ENCODE peak calls at places on chromosomes 6 and 20, in seven cellular contexts. Q is vagina, A is heart left ventricle, Z is ovary, Y is suprapubic skin, K is right lobe of liver, V is IMR-90. P is an unnamed sample.

GRCh38 chr20:25654487-25654886 is 30.7 kb upstream of the NANP start:
- DNase-seq in V (no peak), K (no peak), Q (no peak), Y (no peak), A (no peak), Z (no peak), P (no peak)

GRCh38 chr20:61478094-61478493 is 226.0 kb downstream of the CDH4 start:
- DNase-seq in Y (peak), Z (no peak), Q (no peak), V (no peak), A (no peak), K (no peak), P (no peak)

GRCh38 chr6:87473419-87473903 is 687 bp downstream of the SLC35A1 start:
- DNase-seq in K (no peak), A (no peak), Z (no peak), Y (no peak), Q (no peak), V (peak), P (peak)

GRCh38 chr6:17744019-17744756 is 37.5 kb upstream of the NUP153 start:
- DNase-seq in K (no peak), V (no peak), Y (no peak), Z (no peak), Q (no peak), A (no peak), P (no peak)

GRCh38 chr20:51426879-51427624 is 115.5 kb downstream of the NFATC2 start:
- DNase-seq in Q (no peak), Y (no peak), Z (no peak), K (peak), V (no peak), A (no peak), P (no peak)

GRCh38 chr20:10190456-10190855 is 28.2 kb upstream of the SNAP25 start:
- DNase-seq in V (no peak), K (no peak), Y (no peak), Z (no peak), Q (no peak), A (no peak), P (no peak)

GRCh38 chr20:61735503-61735785 is 330.2 kb downstream of the TAF4 start:
- DNase-seq in A (peak), Z (no peak), K (no peak), Y (no peak), Q (no peak), V (no peak), P (no peak)

GRCh38 chr6:31113861-31114539 is 600 bp upstream of the PSORS1C1 start:
- DNase-seq in V (peak), Y (no peak), A (no peak), Z (no peak), K (no peak), Q (no peak), P (no peak)

GRCh38 chr20:568097-568864 is 24.7 kb upstream of the CSNK2A1 start:
- DNase-seq in A (peak), Q (no peak), V (no peak), Z (no peak), Y (no peak), K (no peak), P (no peak)

GRCh38 chr6:75932067-75932466 is 140.4 kb downstream of the IMPG1 start:
- DNase-seq in Q (no peak), K (no peak), Y (no peak), V (peak), Z (no peak), A (no peak), P (peak)

GRCh38 chr20:53149184-53149651 is 177.1 kb downstream of the TSHZ2 start:
- DNase-seq in Z (no peak), V (no peak), Y (no peak), K (no peak), A (no peak), Q (no peak), P (no peak)

GRCh38 chr6:57173056-57173885 is 1.1 kb downstream of the BAG2 start:
- DNase-seq in Y (no peak), Q (no peak), K (no peak), V (peak), Z (no peak), A (no peak), P (no peak)

GRCh38 chr6:14721103-14721758 is 524.6 kb upstream of the JARID2 start:
- DNase-seq in V (peak), Q (no peak), Y (no peak), Z (no peak), A (no peak), K (peak), P (no peak)

GRCh38 chr20:53579581-53580375 is 13.9 kb downstream of the ZNF217 start:
- DNase-seq in K (no peak), Y (no peak), Z (no peak), Q (no peak), V (peak), A (no peak), P (peak)

GRCh38 chr6:7424967-7425807 is 35.6 kb downstream of the RIOK1 start:
- DNase-seq in A (peak), Q (no peak), Z (no peak), Y (no peak), V (peak), K (no peak), P (peak)

GRCh38 chr6:46628498-46628897 is 24.1 kb downstream of the CYP39A1 start:
- DNase-seq in K (no peak), Y (no peak), A (no peak), V (no peak), Z (no peak), Q (no peak), P (no peak)

GRCh38 chr20:50690979-50691584 is at the start of gene RIPOR3:
- DNase-seq in Y (no peak), V (no peak), Q (no peak), Z (peak), A (peak), K (no peak), P (peak)

GRCh38 chr6:96651816-96652215 is 88.9 kb downstream of the FHL5 start:
- DNase-seq in A (no peak), Z (no peak), Q (no peak), Y (no peak), K (no peak), V (no peak), P (no peak)

GRCh38 chr6:38141045-38141444 is 321.5 kb downstream of the ZFAND3 start:
- DNase-seq in V (no peak), Z (no peak), K (no peak), A (no peak), Q (no peak), Y (no peak), P (no peak)

GRCh38 chr20:39019805-39020325 is 57.7 kb downstream of the DHX35 start:
- DNase-seq in V (no peak), A (no peak), Z (no peak), K (no peak), Y (no peak), Q (no peak), P (no peak)

GRCh38 chr20:43124261-43124660 is 65.4 kb downstream of the PTPRT start:
- DNase-seq in A (no peak), Z (no peak), K (no peak), V (no peak), Q (no peak), Y (no peak), P (no peak)

GRCh38 chr6:1538810-1539482 is 70.8 kb upstream of the FOXC1 start:
- DNase-seq in Z (no peak), A (no peak), V (no peak), Y (no peak), Q (no peak), K (no peak), P (no peak)

GRCh38 chr6:143158113-143158581 is 97.5 kb downstream of the AIG1 start:
- DNase-seq in Z (no peak), K (no peak), Q (no peak), V (peak), Y (no peak), A (no peak), P (no peak)

GRCh38 chr6:148530394-148530923 is 187.8 kb downstream of the SASH1 start:
- DNase-seq in A (no peak), V (peak), Z (no peak), Q (no peak), Y (no peak), K (no peak), P (no peak)

GRCh38 chr6:41150671-41151070 is 3.5 kb downstream of the TREML1 start:
- DNase-seq in A (no peak), V (no peak), K (no peak), Q (no peak), Z (no peak), Y (no peak), P (no peak)

GRCh38 chr6:111173341-111173740 is 86.0 kb downstream of the SLC16A10 start:
- DNase-seq in K (no peak), Y (no peak), Q (no peak), V (no peak), A (no peak), Z (no peak), P (no peak)

GRCh38 chr6:15369838-15370237 is 124.0 kb downstream of the JARID2 start:
- DNase-seq in K (no peak), Q (no peak), V (no peak), Z (no peak), A (no peak), Y (no peak), P (no peak)

GRCh38 chr6:139644821-139645220 is 270.4 kb upstream of the CITED2 start:
- DNase-seq in Z (no peak), Q (no peak), Y (no peak), K (no peak), A (no peak), V (peak), P (no peak)

GRCh38 chr6:11815231-11815630 is 36.6 kb upstream of the ADTRP start:
- DNase-seq in Q (no peak), A (no peak), V (peak), Z (no peak), Y (no peak), K (no peak), P (no peak)

GRCh38 chr6:6715465-6715864 is 126.9 kb downstream of the LY86 start:
- DNase-seq in K (no peak), V (no peak), Y (no peak), Q (no peak), Z (no peak), A (no peak), P (no peak)

GRCh38 chr6:69231983-69232382 is 564.8 kb downstream of the LMBRD1 start:
- DNase-seq in Q (no peak), V (no peak), A (no peak), Z (no peak), Y (no peak), K (no peak), P (no peak)

GRCh38 chr6:167426074-167426473 is 101.2 kb downstream of the TTLL2 start:
- DNase-seq in V (no peak), Y (no peak), A (no peak), K (no peak), Z (no peak), Q (no peak), P (no peak)

GRCh38 chr6:29976588-29977424 is 34.5 kb downstream of the HLA-A start:
- DNase-seq in Y (peak), Z (peak), K (peak), A (peak), Q (no peak), V (peak), P (peak)

GRCh38 chr6:12605888-12606345 is 110.7 kb upstream of the PHACTR1 start:
- DNase-seq in Z (no peak), Y (no peak), Q (no peak), K (peak), A (no peak), V (peak), P (peak)

GRCh38 chr6:11315743-11316437 is 83.4 kb upstream of the NEDD9 start:
- DNase-seq in Q (no peak), Y (no peak), V (peak), Z (no peak), A (no peak), K (no peak), P (no peak)

GRCh38 chr20:9388826-9389187 is 125.6 kb upstream of the LAMP5 start:
- DNase-seq in Y (no peak), K (no peak), Q (no peak), A (no peak), V (no peak), Z (no peak), P (no peak)

GRCh38 chr6:139219746-139220145 is 72.1 kb downstream of the TXLNB start:
- DNase-seq in Q (no peak), V (no peak), A (no peak), Z (no peak), K (no peak), Y (no peak), P (no peak)

GRCh38 chr6:134315189-134315588 is 2.7 kb downstream of the SGK1 start:
- DNase-seq in Y (no peak), A (no peak), K (no peak), V (no peak), Z (no peak), Q (no peak), P (no peak)
- TF ChIP-seq POLR2A in Y (no peak), A (no peak), K (no peak), V (no peak), Z (no peak), Q (no peak), P (no peak)

GRCh38 chr20:63492982-63493381 is 5.9 kb downstream of the EEF1A2 start:
- DNase-seq in Y (no peak), K (no peak), A (peak), V (no peak), Z (no peak), Q (no peak), P (no peak)
- H3K4me3 ChIP-seq in Y (no peak), K (no peak), A (no peak), V (no peak), Z (no peak), Q (no peak), P (no peak)

DNA sequence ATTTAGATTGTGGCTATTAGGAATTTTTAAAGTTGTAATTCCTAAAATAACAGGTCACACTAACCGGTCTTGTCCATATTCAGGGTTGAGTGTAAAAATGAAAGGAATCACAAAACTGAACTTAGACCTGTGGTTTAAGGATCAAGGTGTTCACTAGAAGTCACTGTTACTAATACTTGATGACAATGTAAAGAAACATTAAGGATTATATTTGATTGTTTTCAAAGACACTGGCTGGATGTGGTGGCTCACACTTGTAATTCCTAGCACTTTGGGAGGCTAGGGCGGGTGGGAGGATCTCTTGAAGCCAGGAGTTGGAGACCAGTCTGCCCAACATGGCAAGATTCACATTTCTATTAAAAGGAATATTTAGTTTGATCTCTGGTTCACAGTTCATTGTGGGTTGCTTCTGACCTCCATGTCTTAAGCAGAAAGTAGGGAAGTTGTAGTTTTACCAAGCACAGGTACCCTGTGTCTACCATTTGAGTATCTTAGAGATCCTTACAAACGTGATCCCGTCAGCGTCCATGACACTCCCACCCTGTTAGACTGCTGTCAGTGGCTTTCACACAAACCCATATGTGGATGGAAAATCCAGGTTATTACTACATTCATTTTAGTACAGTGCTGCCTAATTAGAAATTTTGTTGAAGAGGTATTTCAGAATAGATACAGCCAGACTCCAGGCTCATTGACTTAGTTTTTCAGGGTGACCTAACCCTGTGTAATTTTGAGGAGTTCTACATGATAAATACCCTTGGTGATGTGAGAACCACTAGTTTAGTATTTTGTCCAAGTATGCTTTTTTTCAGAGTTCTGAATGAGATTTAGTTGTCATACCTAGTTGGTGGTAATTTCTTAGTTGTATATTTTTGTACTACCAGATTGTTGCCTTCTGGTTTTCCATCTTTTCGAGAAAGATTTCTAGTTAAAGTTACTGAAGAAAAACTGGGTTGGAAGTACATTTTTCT is 10.2 kb downstream of the SRSF3 start:
- DNase-seq in A (no peak), V (no peak), Q (no peak), Z (no peak), Y (peak), K (no peak), P (no peak)
- TF ChIP-seq POLR2A in A (no peak), V (no peak), Q (no peak), Z (no peak), Y (no peak), K (no peak), P (no peak)

DNA sequence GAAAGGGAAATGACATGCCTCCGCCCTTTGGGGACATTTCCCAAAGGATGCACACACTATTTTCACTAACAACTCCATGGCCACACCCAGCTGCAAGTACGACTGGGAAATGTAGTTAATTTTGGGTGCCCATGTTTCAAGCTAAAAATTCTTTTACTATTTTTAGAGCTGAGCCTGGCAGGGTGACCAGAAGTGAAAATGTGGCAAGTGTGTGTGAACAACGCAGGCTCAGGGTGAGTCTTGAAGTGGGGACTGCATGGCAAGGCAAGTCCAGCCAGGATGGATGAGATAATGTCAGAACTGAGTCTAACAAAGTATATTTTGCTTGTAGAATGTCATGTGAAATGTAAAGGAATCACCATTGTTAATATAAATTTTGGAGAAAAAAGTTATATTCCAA is 17.0 kb upstream of the CD109 start:
- DNase-seq in V (no peak), Y (no peak), Z (no peak), K (no peak), A (no peak), Q (no peak), P (no peak)
- H3K4me3 ChIP-seq in V (no peak), Y (no peak), Z (no peak), K (no peak), A (no peak), Q (no peak), P (no peak)

GRCh38 chr20:62910217-62910766 is 16.0 kb downstream of the DIDO1 start:
- DNase-seq in K (no peak), Z (no peak), V (no peak), Y (no peak), A (no peak), Q (no peak), P (no peak)
- TF ChIP-seq POLR2A in K (no peak), Z (no peak), V (no peak), Y (no peak), A (no peak), Q (no peak), P (no peak)